ENCODE peak calls at places on chromosomes 6 and 20, in five cellular contexts. T, U, P, C and G are unnamed samples.
A peak's percentile ranks its signal among the peaks of the same experiment; 100 is the strongest.

GRCh38 chr6:122400467-122401089 is 1.1 kb downstream of the HSF2 start:
- DNase-seq in T (no peak), U (no peak), P (no peak), C (no peak), G (peak; percentile 52)

GRCh38 chr20:46398963-46399362 is 7.5 kb downstream of the ELMO2 start:
- DNase-seq in T (no peak), U (no peak), P (no peak), C (no peak), G (no peak)

GRCh38 chr20:64159286-64159680 is 5.0 kb upstream of the MYT1 start:
- DNase-seq in T (no peak), U (no peak), P (no peak), C (no peak), G (peak; percentile 79)

GRCh38 chr20:43658068-43658722 is 8.7 kb upstream of the MYBL2 start:
- DNase-seq in T (no peak), U (no peak), P (peak; percentile 22), C (no peak), G (peak; percentile 87)

GRCh38 chr6:35445691-35446090 is 6.4 kb upstream of the FANCE start:
- DNase-seq in T (no peak), U (no peak), P (no peak), C (no peak), G (no peak)

GRCh38 chr6:42969431-42969830 is 8.9 kb downstream of the GNMT start:
- DNase-seq in T (no peak), U (no peak), P (no peak), C (no peak), G (no peak)

GRCh38 chr6:163346529-163346961 is 68.0 kb upstream of the QKI start:
- DNase-seq in T (no peak), U (no peak), P (peak; percentile 12), C (no peak), G (peak; percentile 66)

GRCh38 chr6:36053878-36054277 is 26.3 kb downstream of the MAPK14 start:
- DNase-seq in T (no peak), U (no peak), P (no peak), C (no peak), G (no peak)

DNA sequence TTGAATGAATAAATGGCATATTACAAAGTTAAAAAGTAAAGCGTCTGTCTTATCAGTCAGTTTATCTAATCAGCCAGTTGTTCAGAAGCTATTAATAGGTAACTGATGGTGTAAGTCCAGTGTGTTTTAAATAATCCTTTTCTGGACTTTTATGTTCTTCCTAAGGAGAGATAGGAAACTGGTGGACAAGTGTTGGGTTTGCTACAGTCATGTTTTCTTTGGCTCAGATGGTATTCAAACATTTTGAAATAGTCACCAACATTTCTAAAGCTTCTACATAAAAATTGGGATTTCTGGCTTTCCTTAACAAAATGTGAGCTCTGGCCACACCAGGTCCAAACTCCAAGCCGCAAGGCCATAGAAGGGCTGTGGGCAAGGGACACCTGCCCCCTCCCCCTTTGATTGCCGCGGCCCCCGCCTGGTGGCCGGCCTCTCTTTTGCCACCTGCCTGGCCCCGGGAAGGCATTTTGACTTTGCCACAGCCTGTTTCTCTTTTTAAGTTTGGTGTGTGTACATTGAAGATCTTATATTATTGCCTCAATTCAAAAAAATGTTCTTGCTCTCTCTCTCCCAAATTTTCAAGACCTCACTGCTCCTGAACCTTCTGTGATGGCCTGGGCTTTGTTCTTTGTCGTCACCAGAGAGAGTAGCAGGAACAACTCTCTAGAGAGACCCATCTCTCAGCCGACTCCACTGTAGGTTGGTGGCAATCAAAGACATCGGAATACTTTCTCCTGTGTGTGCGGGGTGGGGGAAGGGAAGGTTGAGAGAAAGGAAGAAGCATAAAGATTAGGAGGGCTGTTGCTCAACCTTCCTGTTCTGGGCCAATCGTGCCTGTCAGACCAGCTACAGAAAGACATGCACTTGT is 84.0 kb upstream of the ZNF217 start:
- DNase-seq in T (no peak), U (peak; percentile 22), P (peak; percentile 49), C (peak; percentile 48), G (no peak)
- H3K27ac ChIP-seq in T (no peak overlapping the region), U (peak overlapping the region; percentile 2), P (no peak overlapping the region), C (peak overlapping the region; percentile 34), G (peak overlapping the region; percentile 49)

GRCh38 chr20:49824206-49824605 is 11.6 kb downstream of the SLC9A8 start:
- DNase-seq in T (no peak), U (no peak), P (peak; percentile 23), C (no peak), G (no peak)

GRCh38 chr20:49821381-49821780 is 8.8 kb downstream of the SLC9A8 start:
- DNase-seq in T (no peak), U (no peak), P (no peak), C (no peak), G (no peak)

GRCh38 chr20:49823152-49823847 is 10.7 kb downstream of the SLC9A8 start:
- DNase-seq in T (no peak), U (no peak), P (no peak), C (no peak), G (no peak)

GRCh38 chr20:49819702-49820101 is 7.1 kb downstream of the SLC9A8 start:
- DNase-seq in T (no peak), U (no peak), P (no peak), C (no peak), G (no peak)

DNA sequence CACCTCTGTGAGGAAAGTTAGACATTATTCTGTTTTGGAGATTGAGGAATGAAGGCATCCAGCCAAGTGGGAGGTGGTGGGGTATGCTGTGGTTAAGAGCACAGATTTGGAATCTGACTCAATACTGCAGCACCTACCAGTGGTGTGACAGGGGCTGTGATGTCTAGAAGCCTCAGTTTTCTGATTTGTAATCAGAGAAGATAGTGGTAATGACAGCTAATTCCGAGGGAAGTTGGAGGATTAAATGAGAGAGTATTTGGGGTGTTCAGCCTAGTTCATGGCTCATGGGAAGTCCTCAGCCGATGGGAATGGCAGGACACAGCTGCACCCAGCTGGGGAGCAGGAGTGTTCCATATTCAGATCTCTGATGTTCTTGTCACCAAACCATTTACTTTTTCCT is 9.2 kb downstream of the SLC9A8 start:
- DNase-seq in T (peak; percentile 46), U (no peak), P (peak; percentile 72), C (no peak), G (peak; percentile 74)
- TF ChIP-seq CTCF in T (no peak), U (no peak), P (peak; percentile 20), C (no peak), G (peak; percentile 47)

GRCh38 chr6:3409699-3410384 is 47.0 kb downstream of the SLC22A23 start:
- DNase-seq in T (no peak), U (no peak), P (no peak), C (no peak), G (no peak)
- H3K27ac ChIP-seq in T (no peak overlapping the region), U (no peak overlapping the region), P (no peak overlapping the region), C (peak overlapping the region; percentile 27), G (no peak overlapping the region)

GRCh38 chr20:4866429-4866828 is 134.9 kb downstream of the SLC23A2 start:
- DNase-seq in T (no peak), U (no peak), P (no peak), C (no peak), G (no peak)
- TF ChIP-seq CTCF in T (no peak), U (no peak), P (no peak), C (no peak), G (no peak)

DNA sequence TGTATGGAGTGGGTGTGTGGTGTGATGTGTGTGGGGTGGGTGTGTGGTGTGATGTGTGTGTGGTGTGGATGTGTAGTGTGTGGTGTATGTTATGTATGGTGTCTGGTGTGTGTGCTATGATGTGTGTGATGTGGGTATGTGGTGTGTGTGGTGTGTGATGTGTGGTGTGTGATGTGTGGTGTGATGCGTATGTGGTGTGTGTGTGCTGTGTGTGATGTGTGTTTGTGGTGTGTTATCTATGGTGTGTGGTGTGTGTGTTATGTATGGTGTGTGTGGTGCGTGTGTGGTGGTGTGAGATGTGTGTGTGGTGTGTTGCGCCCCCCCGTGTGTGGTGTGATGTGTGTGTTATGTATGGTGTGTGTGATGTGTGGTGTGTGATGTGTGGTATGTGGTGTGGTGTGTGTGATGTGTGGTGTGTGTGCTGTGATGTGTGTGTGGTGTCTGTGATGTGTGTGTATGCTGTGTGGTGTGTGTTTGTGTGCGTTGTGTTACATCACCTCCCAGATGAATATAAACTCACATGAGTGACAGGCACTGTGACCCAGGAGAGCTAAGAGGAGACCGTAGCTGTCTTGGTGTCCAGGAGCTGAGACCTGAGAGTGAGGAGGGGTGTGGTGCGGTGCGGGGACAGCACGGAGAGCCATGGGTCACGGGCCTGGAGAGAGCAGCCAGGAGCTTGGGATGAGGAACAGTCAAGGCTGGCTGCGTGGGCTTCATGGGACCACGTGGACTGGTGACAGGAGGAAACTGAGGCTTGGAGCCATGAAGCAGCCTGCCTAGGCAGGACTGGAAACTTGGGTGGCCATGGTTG is 8.8 kb downstream of the DLGAP4 start:
- DNase-seq in T (no peak), U (no peak), P (no peak), C (no peak), G (peak; percentile 78)
- H3K27ac ChIP-seq in T (no peak overlapping the region), U (no peak overlapping the region), P (no peak overlapping the region), C (no peak overlapping the region), G (no peak overlapping the region)

GRCh38 chr6:84278311-84278710 is 50.9 kb upstream of the CEP162 start:
- DNase-seq in T (no peak), U (no peak), P (no peak), C (no peak), G (no peak)
- TF ChIP-seq CTCF in T (no peak), U (no peak), P (no peak), C (no peak), G (no peak)

GRCh38 chr6:5175195-5175594 is 85.6 kb downstream of the LYRM4 start:
- DNase-seq in T (no peak), U (no peak), P (no peak), C (no peak), G (no peak)
- H3K27ac ChIP-seq in T (no peak overlapping the region), U (no peak overlapping the region), P (no peak overlapping the region), C (no peak overlapping the region), G (no peak overlapping the region)

DNA sequence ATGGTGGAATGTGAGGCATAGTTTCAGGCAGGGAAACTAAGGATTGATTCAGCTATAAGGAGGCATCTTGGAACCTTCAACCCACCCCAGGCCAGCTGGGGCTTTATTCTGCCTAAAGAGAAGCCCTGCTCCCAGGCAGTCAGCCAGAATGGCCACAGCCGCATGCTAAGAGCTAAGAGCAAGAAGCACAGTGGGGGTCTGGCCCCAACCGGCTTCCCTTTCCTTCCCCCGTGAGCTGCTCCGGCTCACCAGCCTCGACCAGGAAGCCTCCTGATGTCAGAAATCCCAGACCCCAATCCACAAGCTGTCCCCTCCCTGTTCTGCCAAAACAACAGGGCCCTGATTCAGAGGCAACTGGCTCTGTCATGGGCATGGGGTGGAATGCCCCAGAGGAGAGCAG is 7.0 kb downstream of the GRM4 start:
- DNase-seq in T (no peak), U (no peak), P (no peak), C (no peak), G (no peak)
- TF ChIP-seq CTCF in T (no peak), U (no peak), P (no peak), C (no peak), G (no peak)